ENCODE peak calls at places on chromosomes 12 and 14, in five cellular contexts. K is HEK293T, N is H1, T is HepG2, A is GM12878. P is an unnamed sample.

GRCh38 chr14:32331227-32331597 is 2.1 kb downstream of the AKAP6 start:
- DNase-seq in K (no peak), N (no peak), T (no peak), A (no peak), P (no peak)

GRCh38 chr12:115873416-115874082 is 403.9 kb downstream of the MED13L start:
- DNase-seq in K (no peak), N (no peak), T (peak), A (no peak), P (no peak)

GRCh38 chr12:126734738-126735137 is 1532.2 kb upstream of the TMEM132C start:
- DNase-seq in K (no peak), N (no peak), T (no peak), A (no peak), P (no peak)

GRCh38 chr14:61547186-61548121 is 147.9 kb upstream of the HIF1A start:
- DNase-seq in K (no peak), N (no peak), T (no peak), A (no peak), P (no peak)

GRCh38 chr14:39264558-39264957 is 30.8 kb downstream of the MIA2 start:
- DNase-seq in K (no peak), N (no peak), T (no peak), A (no peak), P (no peak)

GRCh38 chr12:1173806-1174617 is 183.0 kb downstream of the ERC1 start:
- DNase-seq in K (no peak), N (no peak), T (no peak), A (no peak), P (no peak)

GRCh38 chr14:70754989-70755388 is 54.3 kb downstream of the MAP3K9 start:
- DNase-seq in K (no peak), N (no peak), T (peak), A (no peak), P (no peak)

GRCh38 chr14:65259000-65259399 is 153.5 kb upstream of the FUT8 start:
- DNase-seq in K (no peak), N (no peak), T (no peak), A (no peak), P (no peak)

GRCh38 chr14:33120341-33120740 is 181.7 kb downstream of the NPAS3 start:
- DNase-seq in K (no peak), N (no peak), T (no peak), A (no peak), P (no peak)

GRCh38 chr14:63800651-63801385 is 52.0 kb upstream of the SYNE2 start:
- DNase-seq in K (no peak), N (no peak), T (no peak), A (no peak), P (no peak)

GRCh38 chr12:31362759-31363415 is 36.9 kb upstream of the SINHCAF start:
- DNase-seq in K (no peak), N (no peak), T (peak), A (peak), P (peak)

GRCh38 chr14:99143793-99144192 is 128.2 kb downstream of the BCL11B start:
- DNase-seq in K (no peak), N (no peak), T (no peak), A (no peak), P (no peak)

GRCh38 chr12:42166501-42166900 is 21.8 kb upstream of the GXYLT1 start:
- DNase-seq in K (no peak), N (no peak), T (no peak), A (no peak), P (no peak)

GRCh38 chr12:68648179-68648578 is 37.5 kb downstream of the RAP1B start:
- DNase-seq in K (no peak), N (no peak), T (no peak), A (no peak), P (no peak)
- TF ChIP-seq SUZ12 in K (no peak), N (no peak), T (no peak), A (no peak), P (no peak)

GRCh38 chr12:128056299-128056885 is 210.6 kb upstream of the TMEM132C start:
- DNase-seq in K (no peak), N (no peak), T (no peak), A (no peak), P (peak)
- TF ChIP-seq SUZ12 in K (no peak), N (no peak), T (no peak), A (no peak), P (no peak)

DNA sequence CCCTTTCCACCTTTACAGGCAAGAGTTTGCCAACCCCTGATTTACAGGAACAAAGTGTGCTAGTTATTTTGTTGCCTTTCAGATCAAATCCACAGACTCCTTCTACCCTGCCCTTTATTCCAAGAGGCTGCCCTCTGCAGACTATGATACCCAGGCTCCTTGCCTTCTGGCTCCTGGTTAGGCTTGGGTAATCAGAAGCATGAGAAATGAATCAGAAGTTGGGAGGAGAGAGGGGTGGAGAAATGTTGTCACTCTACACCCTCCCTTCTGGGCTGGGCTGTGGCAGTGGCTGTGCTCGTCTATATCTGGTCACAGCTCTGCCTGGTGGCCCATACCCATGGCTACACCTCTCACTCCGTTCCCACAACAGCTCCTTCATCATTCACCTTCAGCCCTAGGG is 204.6 kb upstream of the PLXNC1 start:
- DNase-seq in K (no peak), N (no peak), T (no peak), A (no peak), P (no peak)
- TF ChIP-seq SUZ12 in K (no peak), N (no peak), T (no peak), A (no peak), P (no peak)

DNA sequence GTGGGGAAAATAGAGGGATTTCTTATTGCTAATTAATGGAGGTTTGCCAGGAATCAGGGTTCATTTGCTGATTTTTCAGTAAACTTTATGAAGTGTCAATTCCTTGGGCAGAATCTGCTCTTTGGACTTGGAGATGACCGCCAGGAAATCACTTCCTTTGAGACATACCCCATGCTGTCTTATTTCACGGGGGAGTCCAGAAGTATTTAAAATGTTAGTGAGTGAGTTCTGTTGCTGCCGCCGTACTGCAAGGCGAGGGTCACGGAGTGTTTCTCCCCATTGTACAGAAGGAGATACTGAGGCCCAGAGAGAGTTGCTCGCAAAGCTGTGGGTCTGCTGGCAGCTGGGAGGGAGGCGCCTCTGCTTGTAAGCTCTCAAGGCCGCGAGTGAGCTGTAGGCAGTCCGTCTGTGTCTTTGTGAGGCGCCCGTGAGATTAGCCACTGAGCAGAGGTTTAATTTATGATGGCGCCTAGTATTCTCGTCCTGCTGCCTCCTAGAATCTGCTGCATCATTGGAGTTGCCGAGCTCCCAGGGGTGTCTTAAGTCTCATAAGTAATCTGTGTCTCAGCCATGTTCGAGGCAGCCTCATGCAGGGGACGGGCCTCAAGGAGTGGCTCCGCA is 88.2 kb downstream of the TSPAN9 start:
- DNase-seq in K (no peak), N (no peak), T (no peak), A (no peak), P (no peak)
- TF ChIP-seq SUZ12 in K (no peak), N (no peak), T (no peak), A (no peak), P (no peak)

DNA sequence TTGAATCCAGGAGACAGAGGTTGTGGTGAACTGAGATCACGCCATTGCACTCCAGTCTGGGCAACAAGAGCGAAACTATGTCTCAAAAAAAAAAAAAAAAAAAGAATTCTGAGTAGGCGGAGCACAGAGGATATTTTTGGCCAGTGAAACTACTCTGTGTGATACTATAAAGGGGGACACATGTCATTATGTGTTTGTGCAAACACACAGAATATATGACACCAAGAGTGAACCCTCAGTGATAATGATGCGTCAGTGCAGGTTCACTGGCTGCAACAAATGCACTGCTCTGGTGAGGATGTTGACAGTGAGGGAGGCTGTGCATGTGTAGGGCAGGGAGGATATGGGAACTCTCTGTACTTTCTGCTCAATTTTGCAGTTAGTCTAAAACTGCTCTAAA is 24.2 kb downstream of the FBXO21 start:
- DNase-seq in K (no peak), N (no peak), T (no peak), A (no peak), P (no peak)
- TF ChIP-seq SUZ12 in K (no peak), N (no peak), T (no peak), A (no peak), P (no peak)

DNA sequence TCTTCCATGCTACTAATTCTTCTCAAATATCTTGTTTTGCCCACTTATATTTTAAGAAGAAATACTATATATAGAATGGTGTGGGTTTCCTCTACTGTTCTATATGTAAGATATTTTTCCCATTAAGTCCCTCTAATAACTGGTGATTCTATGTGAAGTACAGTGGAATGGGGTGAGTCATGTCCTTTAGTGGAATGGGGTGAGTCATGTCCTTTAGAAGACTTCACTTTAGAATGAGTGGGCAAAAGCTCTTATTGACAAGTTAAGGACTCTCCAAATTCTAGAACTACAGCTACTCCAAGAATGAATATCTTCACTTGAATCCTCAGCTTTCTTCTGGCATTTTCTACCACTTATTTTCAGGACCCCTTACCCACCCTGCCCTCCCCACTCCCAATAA is 349.9 kb downstream of the ETNK1 start:
- DNase-seq in K (no peak), N (no peak), T (peak), A (no peak), P (no peak)
- TF ChIP-seq SUZ12 in K (no peak), N (no peak), T (no peak), A (no peak), P (no peak)

GRCh38 chr12:43289412-43289811 is 262.6 kb downstream of the ADAMTS20 start:
- DNase-seq in K (no peak), N (no peak), T (no peak), A (no peak), P (no peak)
- TF ChIP-seq SUZ12 in K (no peak), N (no peak), T (no peak), A (no peak), P (no peak)

GRCh38 chr14:50832935-50833607 is 2.1 kb upstream of the NIN start:
- DNase-seq in K (no peak), N (no peak), T (peak), A (no peak), P (no peak)

GRCh38 chr14:50834802-50835276 is 3.9 kb upstream of the NIN start:
- DNase-seq in K (no peak), N (no peak), T (peak), A (no peak), P (no peak)

GRCh38 chr14:50837271-50837670 is 6.3 kb upstream of the NIN start:
- DNase-seq in K (no peak), N (no peak), T (no peak), A (no peak), P (no peak)

GRCh38 chr14:50836515-50836914 is 5.6 kb upstream of the NIN start:
- DNase-seq in K (no peak), N (no peak), T (no peak), A (no peak), P (no peak)

GRCh38 chr14:50835280-50835679 is 4.3 kb upstream of the NIN start:
- DNase-seq in K (no peak), N (no peak), T (peak), A (peak), P (no peak)
- TF ChIP-seq SUZ12 in K (no peak), N (no peak), T (no peak), A (no peak), P (no peak)

DNA sequence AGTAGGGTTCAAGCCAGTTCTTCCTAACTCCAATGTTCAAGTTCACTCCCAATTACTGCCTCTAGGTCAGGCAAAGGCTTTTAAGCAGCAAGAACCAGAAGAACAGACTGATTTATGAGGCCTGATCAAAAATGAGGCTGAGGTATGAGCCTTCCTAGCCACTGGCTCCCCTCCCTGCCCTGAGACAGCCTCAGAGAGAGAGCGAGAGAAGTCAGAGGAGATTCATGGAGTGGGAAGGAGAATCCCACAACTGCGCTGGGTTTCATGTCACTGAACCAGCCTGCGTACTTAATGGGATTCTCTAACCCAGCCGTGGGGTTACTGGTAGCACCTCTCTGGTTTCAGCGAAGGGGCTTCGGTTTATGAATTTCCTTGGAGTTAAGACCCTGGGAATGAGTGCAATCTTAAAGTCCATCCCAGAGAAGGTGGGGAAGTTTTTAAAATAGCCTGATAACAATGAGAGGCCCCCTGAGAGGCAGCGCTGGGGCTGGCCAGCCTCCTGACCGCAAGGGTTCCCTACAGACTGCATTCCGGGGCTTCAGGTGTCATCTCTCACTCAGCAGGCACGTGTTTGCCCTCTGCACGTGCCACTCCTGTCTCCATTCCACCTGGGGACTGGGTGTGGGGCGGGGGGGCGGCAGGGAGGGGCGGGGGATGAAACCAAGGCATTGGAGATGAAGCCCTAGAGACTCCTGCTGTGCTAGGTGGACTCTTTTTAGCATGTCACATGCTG is 6.1 kb upstream of the GPRC5A start:
- DNase-seq in K (no peak), N (no peak), T (no peak), A (no peak), P (no peak)
- TF ChIP-seq SUZ12 in K (no peak), N (no peak), T (no peak), A (no peak), P (no peak)